ENCODE peak calls at places on chromosomes 2 and 18, in ten cellular contexts. P is nephron progenitor cell, S is germinal center, N is neuronal stem cell, O is immature natural killer cell, H is RWPE1, W is fibroblast of the aortic adventitia, G is foreskin fibroblast, F is non-pigmented ciliary epithelial cell, E is ACHN. T is an unnamed sample.

GRCh38 chr2:158745067-158745865 is 49.9 kb upstream of the DAPL1 start:
- DNase-seq in P (peak; percentile 60), S (no peak), N (peak; percentile 63), O (no peak), H (peak; percentile 48), W (peak; percentile 80), G (peak; percentile 39), F (no peak), E (peak; percentile 70), T (no peak)

GRCh38 chr2:104539649-104540048 is 314.3 kb upstream of the POU3F3 start:
- DNase-seq in P (no peak), S (no peak), N (no peak), O (no peak), H (no peak), W (no peak), G (no peak), F (no peak), E (no peak), T (no peak)

GRCh38 chr2:59021786-59022185 is 780.7 kb upstream of the FANCL start:
- DNase-seq in P (no peak), S (no peak), N (no peak), O (no peak), H (no peak), W (no peak), G (no peak), F (no peak), E (no peak), T (no peak)

GRCh38 chr2:66565291-66565690 is 130.4 kb downstream of the MEIS1 start:
- DNase-seq in P (no peak), S (no peak), N (no peak), O (no peak), H (no peak), W (peak; percentile 73), G (no peak), F (no peak), E (peak; percentile 60), T (no peak)

GRCh38 chr2:118014492-118014824 is 588 bp upstream of the CCDC93 start:
- DNase-seq in P (peak; percentile 51), S (peak; percentile 8), N (no peak), O (no peak), H (no peak), W (no peak), G (no peak), F (no peak), E (no peak), T (no peak)

GRCh38 chr2:236674238-236674637 is 104.6 kb downstream of the ACKR3 start:
- DNase-seq in P (no peak), S (no peak), N (no peak), O (no peak), H (no peak), W (no peak), G (no peak), F (no peak), E (no peak), T (peak; percentile 81)

GRCh38 chr2:128300151-128300550 is 18.5 kb downstream of the HS6ST1 start:
- DNase-seq in P (no peak), S (no peak), N (no peak), O (no peak), H (no peak), W (no peak), G (no peak), F (no peak), E (no peak), T (no peak)

GRCh38 chr18:63832470-63832869 is 55.0 kb upstream of the SERPINB2 start:
- DNase-seq in P (no peak), S (no peak), N (no peak), O (no peak), H (peak; percentile 27), W (no peak), G (peak; percentile 69), F (no peak), E (no peak), T (no peak)

GRCh38 chr2:55153564-55154315 is 78.4 kb downstream of the CLHC1 start:
- DNase-seq in P (no peak), S (no peak), N (no peak), O (no peak), H (peak; percentile 37), W (no peak), G (no peak), F (no peak), E (no peak), T (no peak)

GRCh38 chr2:9095690-9096089 is 92.2 kb upstream of the MBOAT2 start:
- DNase-seq in P (peak; percentile 42), S (no peak), N (no peak), O (no peak), H (no peak), W (peak; percentile 49), G (no peak), F (no peak), E (no peak), T (no peak)